ENCODE peak calls at places on chromosomes 13 and 19, in four cellular contexts. F, B, P and A are unnamed samples.

GRCh38 chr19:3253270-3253669 is 28.8 kb downstream of the CELF5 start:
- DNase-seq in F (no peak), P (peak; percentile 40), B (no peak), A (no peak)

GRCh38 chr13:93480553-93481106 is 254.0 kb downstream of the GPC6 start:
- DNase-seq in P (no peak), F (no peak), B (no peak), A (peak; percentile 28)

GRCh38 chr13:101530293-101530692 is 77.8 kb downstream of the ITGBL1 start:
- DNase-seq in P (no peak), F (no peak), B (no peak), A (no peak)

GRCh38 chr13:102295316-102296048 is 106.4 kb downstream of the FGF14 start:
- DNase-seq in P (no peak), B (no peak), F (no peak), A (no peak)

GRCh38 chr19:39832341-39833083 is 1.4 kb downstream of the DYRK1B start:
- DNase-seq in F (no peak), P (no peak), B (no peak), A (no peak)

GRCh38 chr19:3142292-3142670 is 6.4 kb downstream of the GNA15 start:
- DNase-seq in P (no peak), F (no peak), B (peak; percentile 81), A (no peak)

GRCh38 chr19:17677002-17677401 is 11.2 kb downstream of the UNC13A start:
- DNase-seq in B (no peak), F (peak; percentile 45), P (peak; percentile 71), A (peak; percentile 12)

GRCh38 chr19:29636553-29637325 is 28.5 kb upstream of the PLEKHF1 start:
- DNase-seq in B (no peak), P (no peak), F (no peak), A (no peak)

GRCh38 chr13:91946498-91947070 is 548.2 kb downstream of the GPC5 start:
- DNase-seq in B (peak; percentile 1), F (no peak), P (peak; percentile 1), A (peak; percentile 44)

GRCh38 chr19:29326351-29326750 is 113.4 kb upstream of the UQCRFS1 start:
- DNase-seq in P (peak; percentile 10), B (no peak), F (no peak), A (no peak)

GRCh38 chr19:22595422-22595821 is 38.7 kb upstream of the ZNF492 start:
- DNase-seq in F (no peak), B (no peak), P (no peak), A (no peak)

GRCh38 chr19:45079063-45079910 is at the start of gene GEMIN7:
- DNase-seq in B (peak; percentile 83), P (peak; percentile 89), F (peak; percentile 89), A (peak; percentile 60)

GRCh38 chr13:114079601-114080536 is 52.6 kb downstream of the RASA3 start:
- DNase-seq in B (no peak), P (no peak), F (peak; percentile 9), A (no peak)

GRCh38 chr13:87094646-87095045 is 576.5 kb upstream of the SLITRK5 start:
- DNase-seq in P (peak; percentile 21), B (no peak), F (no peak), A (no peak)

GRCh38 chr19:44069415-44069814 is 2.5 kb upstream of the ZNF284 start:
- DNase-seq in P (no peak), B (no peak), F (no peak), A (no peak)

GRCh38 chr13:102040812-102041211 is 361.0 kb downstream of the FGF14 start:
- DNase-seq in P (no peak), B (no peak), F (no peak), A (no peak)

GRCh38 chr19:2424686-2425621 is 2.4 kb downstream of the TIMM13 start:
- DNase-seq in B (no peak), F (peak; percentile 76), P (no peak), A (no peak)

GRCh38 chr13:59480857-59481256 is 682.9 kb downstream of the DIAPH3 start:
- DNase-seq in F (no peak), B (no peak), P (no peak), A (no peak)

GRCh38 chr13:38814331-38814730 is 127.5 kb downstream of the FREM2 start:
- DNase-seq in F (no peak), B (no peak), P (no peak), A (no peak)

GRCh38 chr19:13072206-13072898 is 30.3 kb downstream of the LYL1 start:
- DNase-seq in B (no peak), P (peak; percentile 36), F (no peak), A (no peak)

GRCh38 chr13:48559638-48560320 is 26.9 kb upstream of the RCBTB2 start:
- DNase-seq in P (peak; percentile 21), B (no peak), F (no peak), A (no peak)

GRCh38 chr13:59978862-59979261 is 184.9 kb downstream of the DIAPH3 start:
- DNase-seq in F (no peak), P (no peak), B (no peak), A (no peak)

GRCh38 chr13:54965881-54966280 is 1937.3 kb downstream of the OLFM4 start:
- DNase-seq in B (no peak), F (no peak), P (no peak), A (no peak)

GRCh38 chr19:18086590-18087138 is at the start of gene IL12RB1:
- DNase-seq in B (no peak), P (no peak), F (no peak), A (no peak)

GRCh38 chr13:113034451-113035208 is 65.6 kb downstream of the MCF2L start:
- DNase-seq in F (peak; percentile 66), B (peak; percentile 54), P (peak; percentile 47), A (peak; percentile 52)

GRCh38 chr13:41306271-41307150 is 4.6 kb upstream of the NAA16 start:
- DNase-seq in B (no peak), F (no peak), P (no peak), A (no peak)

GRCh38 chr19:42255766-42256750 is 1.1 kb upstream of the ERF start:
- DNase-seq in F (no peak), P (peak; percentile 54), B (peak; percentile 84), A (no peak)

GRCh38 chr13:42001580-42001979 is 40.7 kb upstream of the VWA8 start:
- DNase-seq in P (peak; percentile 20), F (peak; percentile 16), B (no peak), A (no peak)

GRCh38 chr13:106468948-106469590 is 66.4 kb downstream of the EFNB2 start:
- DNase-seq in F (no peak), B (no peak), P (no peak), A (no peak)

GRCh38 chr13:19713186-19713965 is 69.4 kb downstream of the PSPC1 start:
- DNase-seq in F (no peak), B (no peak), P (peak; percentile 50), A (no peak)

GRCh38 chr13:110813646-110814624 is 100.4 kb downstream of the ING1 start:
- DNase-seq in P (no peak), F (no peak), B (no peak), A (no peak)

GRCh38 chr13:110812869-110813645 is 99.6 kb downstream of the ING1 start:
- DNase-seq in B (no peak), P (no peak), F (no peak), A (no peak)

GRCh38 chr13:110811008-110811720 is 97.7 kb downstream of the ING1 start:
- DNase-seq in P (no peak), B (no peak), F (no peak), A (no peak)

GRCh38 chr13:110811751-110812110 is 98.2 kb downstream of the ING1 start:
- DNase-seq in B (no peak), P (no peak), F (no peak), A (no peak)

GRCh38 chr13:110812111-110812868 is 98.8 kb downstream of the ING1 start:
- DNase-seq in P (no peak), F (peak; percentile 57), B (no peak), A (no peak)
- TF ChIP-seq NR3C1 in P (no peak), F (no peak), B (no peak), A (no peak)

DNA sequence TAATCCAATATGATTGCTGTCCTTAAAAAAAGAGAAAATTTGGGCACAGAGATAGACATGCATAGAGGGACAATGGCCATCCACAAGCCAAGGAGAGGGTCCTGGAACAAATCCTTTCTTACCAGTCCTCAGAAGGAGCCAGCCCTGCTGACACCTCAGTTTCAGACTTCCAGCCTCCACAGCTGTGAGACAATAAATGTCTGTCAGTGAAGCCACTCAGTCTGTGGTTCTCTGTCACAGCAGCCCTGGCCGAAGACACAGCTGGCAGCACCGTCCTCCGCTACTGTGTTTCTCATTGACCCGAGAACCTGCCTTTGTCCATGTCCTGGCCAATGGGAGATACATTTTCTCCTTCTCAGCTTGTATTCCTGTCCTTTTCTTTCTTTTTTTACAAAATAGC is 207.9 kb downstream of the TM9SF2 start:
- DNase-seq in F (no peak), B (no peak), P (no peak), A (no peak)
- TF ChIP-seq NR3C1 in F (no peak), B (no peak), P (no peak), A (no peak)

GRCh38 chr19:58355215-58355796 is 2.0 kb upstream of the A1BG start:
- DNase-seq in P (no peak), F (no peak), B (no peak), A (no peak)

GRCh38 chr19:58356971-58357797 is 3.9 kb upstream of the A1BG start:
- DNase-seq in P (no peak), F (no peak), B (no peak), A (no peak)

GRCh38 chr19:58357798-58358145 is 4.5 kb upstream of the A1BG start:
- DNase-seq in P (no peak), B (no peak), F (no peak), A (no peak)

GRCh38 chr19:58355891-58356235 is 2.6 kb upstream of the A1BG start:
- DNase-seq in P (no peak), F (no peak), B (no peak), A (no peak)

DNA sequence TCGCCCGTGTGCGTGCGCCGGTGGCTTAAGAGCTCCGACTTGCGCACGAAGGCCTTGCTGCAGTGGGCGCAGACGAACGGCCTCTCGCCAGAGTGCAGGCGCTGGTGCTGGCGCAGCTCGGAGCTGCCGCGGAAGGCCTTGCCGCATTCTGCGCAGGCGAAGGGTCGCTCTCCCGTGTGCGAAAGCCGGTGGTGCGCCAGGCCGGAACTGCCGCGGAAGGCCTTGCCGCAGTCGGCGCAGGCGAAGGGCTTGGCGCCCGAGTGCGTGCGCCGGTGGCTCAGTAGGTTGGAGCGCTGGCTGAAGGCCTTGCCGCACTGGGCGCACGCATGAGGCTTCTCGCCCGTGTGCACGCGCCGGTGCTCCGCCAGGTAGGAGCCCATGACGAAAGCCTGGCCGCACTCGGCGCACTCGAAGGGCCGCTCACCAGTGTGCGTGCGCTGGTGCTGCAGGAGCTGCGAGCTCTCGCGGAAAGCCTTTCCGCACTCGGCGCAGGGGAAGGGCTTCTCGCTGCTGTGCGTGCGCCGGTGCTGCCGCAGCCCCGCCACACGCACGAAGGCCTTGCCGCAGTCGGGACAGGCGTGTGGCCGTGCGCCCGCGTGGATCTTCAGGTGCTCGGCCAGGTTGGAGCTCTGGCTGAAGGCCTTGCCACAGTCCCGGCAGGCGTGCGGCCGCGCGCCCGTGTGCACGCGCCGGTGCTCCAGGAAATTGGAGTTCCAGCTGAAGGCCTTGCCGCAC is 3.1 kb upstream of the A1BG start:
- DNase-seq in F (peak; percentile 27), B (no peak), P (no peak), A (no peak)
- TF ChIP-seq NR3C1 in F (no peak), B (no peak), P (no peak), A (no peak)

GRCh38 chr13:99375806-99376080 is 68.5 kb upstream of the GPR183 start:
- DNase-seq in F (no peak), B (no peak), P (no peak), A (no peak)

GRCh38 chr13:99378985-99379734 is 72.0 kb upstream of the GPR183 start:
- DNase-seq in B (no peak), F (no peak), P (no peak), A (no peak)

GRCh38 chr13:99376924-99377323 is 69.7 kb upstream of the GPR183 start:
- DNase-seq in P (no peak), B (no peak), F (no peak), A (no peak)

GRCh38 chr13:99376132-99376531 is 68.9 kb upstream of the GPR183 start:
- DNase-seq in B (no peak), F (no peak), P (no peak), A (no peak)

GRCh38 chr13:99377641-99378040 is 70.4 kb upstream of the GPR183 start:
- DNase-seq in B (no peak), F (no peak), P (no peak), A (no peak)
- TF ChIP-seq NR3C1 in B (no peak), F (no peak), P (no peak), A (no peak)